ENCODE peak calls at places on chromosomes 4 and X, in nine cellular contexts. One of them, this sample, is unnamed. For H3K27me3, the result is how much of the 10 kb centered on the place peaks cover.

GRCh38 chr4:76306882-76307669 is 543 bp downstream of the STBD1 start:
- DNase-seq in prostate gland: peak
- DNase-seq in dorsolateral prefrontal cortex: peak
- DNase-seq in esophagus squamous epithelium: no peak
- DNase-seq in fibroblast of lung: peak
- DNase-seq in thyroid gland: peak
- DNase-seq in adrenal gland: peak
- DNase-seq in colonic mucosa: peak
- DNase-seq in endodermal cell: peak
- DNase-seq in this sample: no peak

GRCh38 chrX:106286053-106286650 is 118.0 kb downstream of the PWWP3B start:
- DNase-seq in prostate gland: no peak
- DNase-seq in dorsolateral prefrontal cortex: no peak
- DNase-seq in esophagus squamous epithelium: no peak
- DNase-seq in fibroblast of lung: no peak
- DNase-seq in thyroid gland: no peak
- DNase-seq in adrenal gland: no peak
- DNase-seq in colonic mucosa: no peak
- DNase-seq in endodermal cell: no peak
- DNase-seq in this sample: peak

GRCh38 chr4:1765409-1766335 is 27.4 kb upstream of the FGFR3 start:
- DNase-seq in prostate gland: no peak
- DNase-seq in dorsolateral prefrontal cortex: no peak
- DNase-seq in esophagus squamous epithelium: no peak
- DNase-seq in fibroblast of lung: no peak
- DNase-seq in thyroid gland: no peak
- DNase-seq in adrenal gland: no peak
- DNase-seq in colonic mucosa: no peak
- DNase-seq in endodermal cell: peak
- DNase-seq in this sample: no peak

GRCh38 chr4:105280338-105280809 is 133.7 kb downstream of the TET2 start:
- DNase-seq in prostate gland: no peak
- DNase-seq in dorsolateral prefrontal cortex: no peak
- DNase-seq in esophagus squamous epithelium: no peak
- DNase-seq in fibroblast of lung: peak
- DNase-seq in thyroid gland: no peak
- DNase-seq in adrenal gland: no peak
- DNase-seq in colonic mucosa: no peak
- DNase-seq in endodermal cell: no peak
- DNase-seq in this sample: peak

GRCh38 chr4:102817613-102818268 is 9.6 kb downstream of the UBE2D3 start:
- DNase-seq in prostate gland: no peak
- DNase-seq in dorsolateral prefrontal cortex: no peak
- DNase-seq in esophagus squamous epithelium: no peak
- DNase-seq in fibroblast of lung: no peak
- DNase-seq in thyroid gland: no peak
- DNase-seq in adrenal gland: no peak
- DNase-seq in colonic mucosa: no peak
- DNase-seq in endodermal cell: no peak
- DNase-seq in this sample: no peak

GRCh38 chr4:47482326-47482725 is 2.7 kb upstream of the ATP10D start:
- DNase-seq in prostate gland: no peak
- DNase-seq in dorsolateral prefrontal cortex: no peak
- DNase-seq in esophagus squamous epithelium: no peak
- DNase-seq in fibroblast of lung: peak
- DNase-seq in thyroid gland: no peak
- DNase-seq in adrenal gland: no peak
- DNase-seq in colonic mucosa: no peak
- DNase-seq in endodermal cell: no peak
- DNase-seq in this sample: no peak

GRCh38 chr4:52869196-52869595 is 7.1 kb downstream of the RASL11B start:
- DNase-seq in prostate gland: no peak
- DNase-seq in dorsolateral prefrontal cortex: peak
- DNase-seq in esophagus squamous epithelium: no peak
- DNase-seq in fibroblast of lung: peak
- DNase-seq in thyroid gland: peak
- DNase-seq in adrenal gland: peak
- DNase-seq in colonic mucosa: peak
- DNase-seq in endodermal cell: no peak
- DNase-seq in this sample: no peak

GRCh38 chrX:41781500-41781899 is 57.5 kb downstream of the GPR82 start:
- DNase-seq in prostate gland: no peak
- DNase-seq in dorsolateral prefrontal cortex: no peak
- DNase-seq in esophagus squamous epithelium: no peak
- DNase-seq in fibroblast of lung: peak
- DNase-seq in thyroid gland: no peak
- DNase-seq in adrenal gland: no peak
- DNase-seq in colonic mucosa: no peak
- DNase-seq in endodermal cell: no peak
- DNase-seq in this sample: no peak

GRCh38 chr4:848307-848691 is 22.4 kb upstream of the CPLX1 start:
- DNase-seq in prostate gland: no peak
- DNase-seq in dorsolateral prefrontal cortex: no peak
- DNase-seq in esophagus squamous epithelium: no peak
- DNase-seq in fibroblast of lung: no peak
- DNase-seq in thyroid gland: no peak
- DNase-seq in adrenal gland: no peak
- DNase-seq in colonic mucosa: no peak
- DNase-seq in endodermal cell: no peak
- DNase-seq in this sample: no peak

GRCh38 chr4:88414755-88415154 is 36.1 kb downstream of the HERC6 start:
- DNase-seq in prostate gland: no peak
- DNase-seq in dorsolateral prefrontal cortex: no peak
- DNase-seq in esophagus squamous epithelium: no peak
- DNase-seq in fibroblast of lung: no peak
- DNase-seq in thyroid gland: no peak
- DNase-seq in adrenal gland: no peak
- DNase-seq in colonic mucosa: no peak
- DNase-seq in endodermal cell: no peak
- DNase-seq in this sample: no peak

GRCh38 chrX:21479695-21480280 is 105.6 kb downstream of the CNKSR2 start:
- DNase-seq in prostate gland: no peak
- DNase-seq in dorsolateral prefrontal cortex: no peak
- DNase-seq in esophagus squamous epithelium: no peak
- DNase-seq in fibroblast of lung: peak
- DNase-seq in thyroid gland: no peak
- DNase-seq in adrenal gland: no peak
- DNase-seq in colonic mucosa: no peak
- DNase-seq in endodermal cell: peak
- DNase-seq in this sample: peak

GRCh38 chrX:49876750-49877149 is 2.5 kb upstream of the USP27X start:
- DNase-seq in prostate gland: peak
- DNase-seq in dorsolateral prefrontal cortex: peak
- DNase-seq in esophagus squamous epithelium: no peak
- DNase-seq in fibroblast of lung: peak
- DNase-seq in thyroid gland: peak
- DNase-seq in adrenal gland: no peak
- DNase-seq in colonic mucosa: peak
- DNase-seq in endodermal cell: peak
- DNase-seq in this sample: no peak

DNA sequence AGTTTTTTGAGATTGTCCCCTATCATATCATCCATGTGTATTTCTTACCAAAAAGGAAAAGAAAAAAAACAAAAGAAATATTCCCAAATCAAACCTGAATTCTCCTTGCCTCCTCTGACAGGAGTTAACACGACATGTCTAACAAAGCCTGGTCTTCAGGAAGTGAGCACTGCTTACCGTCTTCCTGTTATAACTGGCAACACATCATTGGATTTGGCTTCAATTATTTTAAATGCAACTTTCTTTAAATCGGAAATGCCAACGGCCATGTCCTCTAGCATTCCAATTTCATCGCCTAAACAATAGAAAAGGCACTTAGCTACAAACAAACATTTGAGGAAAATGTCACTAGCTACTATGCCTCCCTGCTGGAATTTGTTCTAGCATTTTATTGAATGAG is 485.6 kb downstream of the IL15 start:
- DNase-seq in prostate gland: no peak
- DNase-seq in dorsolateral prefrontal cortex: no peak
- DNase-seq in esophagus squamous epithelium: no peak
- DNase-seq in fibroblast of lung: no peak
- DNase-seq in thyroid gland: no peak
- DNase-seq in adrenal gland: no peak
- DNase-seq in colonic mucosa: no peak
- DNase-seq in endodermal cell: no peak
- DNase-seq in this sample: no peak
- H3K4me3 ChIP-seq in prostate gland: no peak
- H3K4me3 ChIP-seq in dorsolateral prefrontal cortex: no peak
- H3K4me3 ChIP-seq in esophagus squamous epithelium: no peak
- H3K4me3 ChIP-seq in fibroblast of lung: no peak
- H3K4me3 ChIP-seq in thyroid gland: no peak
- H3K4me3 ChIP-seq in adrenal gland: no peak
- H3K4me3 ChIP-seq in colonic mucosa: no peak
- H3K4me3 ChIP-seq in endodermal cell: no peak
- H3K4me3 ChIP-seq in this sample: no peak

GRCh38 chr4:54093609-54094240 is 6.2 kb upstream of the GSX2 start:
- DNase-seq in prostate gland: no peak
- DNase-seq in dorsolateral prefrontal cortex: no peak
- DNase-seq in esophagus squamous epithelium: no peak
- DNase-seq in fibroblast of lung: no peak
- DNase-seq in thyroid gland: no peak
- DNase-seq in adrenal gland: no peak
- DNase-seq in colonic mucosa: no peak
- DNase-seq in endodermal cell: peak
- DNase-seq in this sample: no peak
- H3K27me3 ChIP-seq in prostate gland: under half
- H3K27me3 ChIP-seq in dorsolateral prefrontal cortex: half or more
- H3K27me3 ChIP-seq in esophagus squamous epithelium: under half
- H3K27me3 ChIP-seq in fibroblast of lung: under half
- H3K27me3 ChIP-seq in thyroid gland: under half
- H3K27me3 ChIP-seq in adrenal gland: under half
- H3K27me3 ChIP-seq in colonic mucosa: half or more
- H3K27me3 ChIP-seq in endodermal cell: half or more
- H3K27me3 ChIP-seq in this sample: half or more

DNA sequence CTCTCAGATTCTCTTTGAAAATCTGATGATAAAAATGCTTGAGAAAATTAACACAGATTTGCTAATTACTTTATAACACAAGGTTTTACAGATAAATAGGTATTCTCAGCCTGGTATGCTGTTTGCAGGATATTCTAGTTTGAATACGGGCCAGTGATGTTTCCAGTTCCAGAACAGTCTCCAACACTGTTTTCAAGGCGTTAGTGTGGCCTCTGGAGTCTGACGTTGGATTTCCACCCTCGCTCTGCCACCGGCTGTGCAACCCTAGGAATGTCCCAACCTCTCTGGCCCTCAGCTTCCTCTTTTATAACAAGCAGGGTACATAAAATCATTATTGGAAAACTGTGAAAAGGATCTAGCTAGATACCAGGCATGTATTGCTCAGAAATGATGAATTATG is 23.8 kb upstream of the CYP4V2 start:
- DNase-seq in prostate gland: no peak
- DNase-seq in dorsolateral prefrontal cortex: no peak
- DNase-seq in esophagus squamous epithelium: no peak
- DNase-seq in fibroblast of lung: no peak
- DNase-seq in thyroid gland: no peak
- DNase-seq in adrenal gland: no peak
- DNase-seq in colonic mucosa: no peak
- DNase-seq in endodermal cell: no peak
- DNase-seq in this sample: no peak
- TF ChIP-seq CTCF in prostate gland: no peak
- TF ChIP-seq CTCF in dorsolateral prefrontal cortex: no peak
- TF ChIP-seq CTCF in esophagus squamous epithelium: no peak
- TF ChIP-seq CTCF in fibroblast of lung: no peak
- TF ChIP-seq CTCF in thyroid gland: no peak
- TF ChIP-seq CTCF in adrenal gland: no peak
- TF ChIP-seq CTCF in colonic mucosa: no peak
- TF ChIP-seq CTCF in endodermal cell: no peak
- TF ChIP-seq CTCF in this sample: no peak

DNA sequence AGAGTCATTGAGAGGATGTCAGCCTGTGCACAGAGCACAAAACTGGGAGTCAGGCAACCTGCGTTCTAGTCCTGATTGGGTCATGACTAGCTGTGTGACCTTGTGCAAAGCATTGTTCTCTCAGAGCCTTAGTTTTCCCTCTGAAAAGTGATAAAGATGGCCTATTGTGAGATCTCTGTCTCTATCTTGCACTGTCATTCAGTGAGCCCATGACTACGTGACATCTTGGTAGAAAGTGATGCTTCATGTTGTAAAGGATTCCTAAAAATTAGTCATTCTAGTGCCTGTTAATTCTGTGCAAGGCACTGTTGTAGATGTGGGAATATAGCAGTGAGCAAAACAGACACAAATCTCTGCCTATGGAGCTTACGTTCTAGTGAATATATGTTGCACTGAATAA is 2.5 kb downstream of the PGRMC1 start:
- DNase-seq in prostate gland: no peak
- DNase-seq in dorsolateral prefrontal cortex: no peak
- DNase-seq in esophagus squamous epithelium: no peak
- DNase-seq in fibroblast of lung: peak
- DNase-seq in thyroid gland: no peak
- DNase-seq in adrenal gland: no peak
- DNase-seq in colonic mucosa: no peak
- DNase-seq in endodermal cell: no peak
- DNase-seq in this sample: no peak
- H3K4me3 ChIP-seq in prostate gland: no peak
- H3K4me3 ChIP-seq in dorsolateral prefrontal cortex: peak
- H3K4me3 ChIP-seq in esophagus squamous epithelium: no peak
- H3K4me3 ChIP-seq in fibroblast of lung: peak
- H3K4me3 ChIP-seq in thyroid gland: no peak
- H3K4me3 ChIP-seq in adrenal gland: no peak
- H3K4me3 ChIP-seq in colonic mucosa: no peak
- H3K4me3 ChIP-seq in endodermal cell: peak
- H3K4me3 ChIP-seq in this sample: no peak

DNA sequence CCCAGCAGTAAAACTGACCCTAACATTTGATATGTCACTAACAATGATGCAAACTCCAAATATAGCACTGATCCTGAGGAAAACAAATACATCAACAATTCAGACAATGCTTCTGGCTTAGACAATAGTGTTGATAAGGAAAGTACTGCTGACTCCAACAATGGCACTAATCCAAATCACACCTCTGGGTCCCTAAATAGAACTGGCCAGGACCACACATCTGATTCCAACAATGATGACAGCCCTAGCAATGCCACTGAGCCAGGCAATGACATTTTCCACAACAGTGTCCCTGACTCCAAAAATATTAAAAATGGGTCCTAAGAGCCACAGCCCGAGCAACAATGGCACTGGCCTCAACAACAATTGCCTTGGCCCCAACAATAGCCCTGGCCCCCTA is 243.1 kb upstream of the APOOL start:
- DNase-seq in prostate gland: no peak
- DNase-seq in dorsolateral prefrontal cortex: no peak
- DNase-seq in esophagus squamous epithelium: no peak
- DNase-seq in fibroblast of lung: no peak
- DNase-seq in thyroid gland: no peak
- DNase-seq in adrenal gland: no peak
- DNase-seq in colonic mucosa: no peak
- DNase-seq in endodermal cell: no peak
- DNase-seq in this sample: no peak
- H3K27me3 ChIP-seq in prostate gland: under half
- H3K27me3 ChIP-seq in dorsolateral prefrontal cortex: under half
- H3K27me3 ChIP-seq in esophagus squamous epithelium: under half
- H3K27me3 ChIP-seq in fibroblast of lung: under half
- H3K27me3 ChIP-seq in thyroid gland: under half
- H3K27me3 ChIP-seq in adrenal gland: under half
- H3K27me3 ChIP-seq in colonic mucosa: under half
- H3K27me3 ChIP-seq in endodermal cell: under half
- H3K27me3 ChIP-seq in this sample: under half